ENCODE peak calls at places on chromosomes 13 and 19, in ten cellular contexts. O is right lobe of liver, J is tibial nerve, P is GM12892, Y is K562, R is H54, A is IMR-90, K is adrenal gland, Z is stomach, M is vagina. E is an unnamed sample.
A peak's percentile ranks its signal among the peaks of the same experiment; 100 is the strongest.

GRCh38 chr13:100330662-100331061 is 241.8 kb downstream of the PCCA start:
- DNase-seq in A (peak; percentile 76), M (no peak), R (no peak), K (no peak), Y (no peak), Z (no peak), P (no peak), O (no peak), J (no peak), E (no peak)

GRCh38 chr13:113584870-113585671 is 518 bp downstream of the TFDP1 start:
- DNase-seq in M (peak; percentile 43), A (no peak), Y (peak; percentile 33), R (peak; percentile 67), Z (peak; percentile 24), K (no peak), P (peak; percentile 63), J (no peak), O (no peak), E (peak; percentile 63)

GRCh38 chr19:33032218-33032781 is 32.4 kb downstream of the RHPN2 start:
- DNase-seq in O (no peak), K (no peak), M (no peak), J (no peak), P (no peak), Y (no peak), A (no peak), Z (no peak), R (no peak), E (no peak)

GRCh38 chr19:37999309-38000213 is 92.6 kb downstream of the SIPA1L3 start:
- DNase-seq in R (peak; percentile 80), J (peak; percentile 43), A (peak; percentile 98), Y (no peak), Z (no peak), K (peak; percentile 64), P (no peak), M (no peak), O (no peak), E (no peak)

GRCh38 chr19:46845959-46846459 is 4.6 kb downstream of the AP2S1 start:
- DNase-seq in M (no peak), Z (no peak), K (peak; percentile 23), J (no peak), O (no peak), Y (peak; percentile 71), P (no peak), A (no peak), R (no peak), E (peak; percentile 78)

GRCh38 chr13:98142427-98143156 is at the start of gene FARP1:
- DNase-seq in Z (peak; percentile 88), Y (peak; percentile 25), K (peak; percentile 77), R (peak; percentile 83), P (peak; percentile 38), A (peak; percentile 65), M (no peak), O (peak; percentile 89), J (peak; percentile 58), E (peak; percentile 56)

GRCh38 chr13:105278797-105279425 is 1256.6 kb downstream of the EFNB2 start:
- DNase-seq in Y (no peak), J (no peak), R (no peak), A (no peak), P (no peak), O (no peak), Z (no peak), M (no peak), K (no peak), E (no peak)

GRCh38 chr13:98411013-98411412 is 165.9 kb downstream of the STK24 start:
- DNase-seq in P (no peak), R (no peak), Z (no peak), K (no peak), Y (no peak), O (no peak), J (no peak), A (no peak), M (no peak), E (no peak)

GRCh38 chr19:49869484-49870308 is 2.3 kb upstream of the PNKP start:
- DNase-seq in O (peak; percentile 95), M (no peak), K (peak; percentile 97), J (peak; percentile 92), P (peak; percentile 82), Y (peak; percentile 99), R (peak; percentile 99), A (peak; percentile 100), Z (peak; percentile 96), E (peak; percentile 99)

GRCh38 chr19:49866933-49867782 is at the start of gene PNKP:
- DNase-seq in A (peak; percentile 85), O (peak; percentile 92), M (no peak), K (peak; percentile 90), Y (peak; percentile 94), Z (peak; percentile 89), R (peak; percentile 96), J (peak; percentile 82), P (peak; percentile 96), E (peak; percentile 92)

GRCh38 chr19:49870309-49870901 is 3.0 kb upstream of the PNKP start:
- DNase-seq in J (no peak), Z (no peak), Y (peak; percentile 62), A (no peak), M (no peak), P (no peak), R (no peak), K (peak; percentile 59), O (peak; percentile 57), E (peak; percentile 80)

GRCh38 chr19:49871349-49871985 is 4.1 kb upstream of the PNKP start:
- DNase-seq in Z (no peak), P (no peak), K (peak; percentile 48), J (no peak), A (no peak), M (no peak), O (peak; percentile 26), Y (no peak), R (no peak), E (no peak)

DNA sequence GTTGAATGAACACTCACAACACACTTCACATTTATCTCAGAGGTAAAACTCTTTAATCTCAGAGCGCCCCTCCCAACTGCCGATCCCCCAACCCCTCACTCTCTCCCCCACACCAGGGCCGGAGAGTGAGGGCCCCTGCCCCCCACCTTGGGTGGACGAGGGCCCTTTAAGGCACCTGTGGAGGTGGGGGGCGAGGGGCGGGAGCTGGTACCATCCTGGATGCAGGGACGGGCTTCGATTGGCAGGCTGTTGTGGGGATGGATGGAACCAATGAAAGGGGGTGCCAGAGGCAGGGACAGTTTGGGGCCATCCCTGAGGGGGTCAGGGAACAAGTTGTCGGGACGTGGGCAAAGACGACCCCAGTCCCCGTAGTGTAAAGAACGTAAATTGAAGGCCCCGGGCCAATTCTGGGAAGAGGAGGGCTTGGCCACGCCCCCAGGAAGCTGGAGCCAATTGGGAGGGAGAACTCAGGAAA is 1.7 kb upstream of the PNKP start:
- DNase-seq in Y (no peak), J (no peak), Z (no peak), P (peak; percentile 44), O (no peak), R (no peak), A (no peak), K (no peak), M (no peak), E (no peak)
- TF ChIP-seq POLR2A in Y (peak; percentile 52), J (no peak), Z (no peak), P (no peak), O (no peak), R (peak; percentile 14), A (peak; percentile 8), K (no peak), M (no peak), E (no peak)

GRCh38 chr13:69999875-70000274 is 107.8 kb upstream of the ATXN8OS start:
- DNase-seq in R (no peak), A (no peak), J (no peak), M (no peak), Y (no peak), K (no peak), P (no peak), Z (no peak), O (no peak), E (no peak)

GRCh38 chr13:69997061-69997460 is 110.6 kb upstream of the ATXN8OS start:
- DNase-seq in Y (no peak), O (no peak), M (no peak), Z (no peak), J (no peak), A (no peak), K (no peak), R (no peak), P (no peak), E (no peak)
- TF ChIP-seq POLR2A in Y (no peak), O (no peak), M (no peak), Z (no peak), J (no peak), A (no peak), K (no peak), R (no peak), P (no peak), E (no peak)

GRCh38 chr19:13008926-13009787 is 13.9 kb downstream of the NFIX start:
- DNase-seq in R (no peak), Y (no peak), M (no peak), K (no peak), O (no peak), J (no peak), A (no peak), Z (no peak), P (no peak), E (no peak)

GRCh38 chr19:13010992-13011652 is 15.8 kb downstream of the NFIX start:
- DNase-seq in R (no peak), A (no peak), M (no peak), O (no peak), J (no peak), Z (no peak), Y (no peak), P (no peak), K (no peak), E (no peak)

GRCh38 chr19:13011653-13012389 is 16.5 kb downstream of the NFIX start:
- DNase-seq in J (no peak), M (no peak), R (no peak), Y (no peak), A (no peak), Z (no peak), P (no peak), O (no peak), K (no peak), E (peak; percentile 61)

GRCh38 chr19:13012390-13012689 is 17.1 kb downstream of the NFIX start:
- DNase-seq in Z (no peak), M (no peak), R (no peak), O (no peak), K (no peak), Y (no peak), A (no peak), J (no peak), P (no peak), E (no peak)

GRCh38 chr19:13010038-13010991 is 15.0 kb downstream of the NFIX start:
- DNase-seq in P (no peak), Z (peak; percentile 82), M (no peak), A (no peak), O (peak; percentile 41), J (no peak), Y (no peak), K (no peak), R (no peak), E (no peak)
- TF ChIP-seq POLR2A in P (no peak), Z (no peak), M (no peak), A (no peak), O (no peak), J (peak; percentile 16), Y (no peak), K (no peak), R (no peak), E (no peak)

DNA sequence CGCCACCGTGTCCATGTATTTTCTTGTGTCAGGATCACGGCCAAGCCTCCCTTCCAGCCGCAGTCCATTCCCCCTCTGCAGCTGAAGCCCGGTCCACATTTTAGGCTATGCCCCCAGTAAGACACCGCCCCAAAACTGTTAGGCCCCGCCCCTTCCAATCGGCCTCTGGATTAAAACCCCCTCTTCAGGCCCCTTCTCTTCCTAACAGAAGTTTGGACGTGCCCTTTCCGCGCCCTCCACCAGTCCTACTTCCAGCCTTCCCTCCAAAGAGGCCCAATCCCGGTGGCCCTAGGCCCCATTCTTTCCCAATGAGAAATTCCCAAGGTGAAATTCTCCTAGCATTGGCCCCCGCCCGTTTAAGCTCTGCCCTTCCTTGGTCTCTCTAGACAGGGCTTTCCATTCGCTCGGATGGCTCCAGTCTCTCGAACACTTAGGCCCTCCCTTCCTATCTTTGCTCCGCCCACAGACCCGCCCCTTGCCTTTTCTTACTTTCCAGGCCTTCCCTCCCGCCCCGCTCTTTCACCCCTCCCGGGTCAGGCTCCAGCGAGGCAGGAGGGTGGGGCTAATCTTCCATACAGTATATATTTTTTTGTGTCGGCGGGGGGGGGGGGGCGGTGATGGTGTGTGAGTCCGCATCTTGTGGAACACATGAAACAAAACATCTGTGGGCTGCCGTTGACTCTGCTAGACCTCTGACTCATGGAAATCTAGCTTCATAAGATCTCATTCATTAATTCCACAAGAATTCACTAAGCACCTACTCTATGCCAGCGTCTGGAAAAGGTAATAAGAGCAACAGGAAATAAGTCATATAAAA is 13.6 kb downstream of the LTBP4 start:
- DNase-seq in A (peak; percentile 99), Z (peak; percentile 82), M (no peak), J (peak; percentile 85), R (peak; percentile 94), P (no peak), Y (peak; percentile 98), K (peak; percentile 83), O (peak; percentile 65), E (peak; percentile 93)
- TF ChIP-seq POLR2A in A (peak; percentile 54), Z (no peak), M (no peak), J (peak; percentile 24), R (no peak), P (no peak), Y (no peak), K (no peak), O (no peak), E (no peak)

E was measured in erythroblast.